ENCODE peak calls at places on chromosomes 7 and 10, in seven cellular contexts. I is prostate gland, S is cardiac muscle cell, U is fibroblast of lung, X is hepatocyte, E is tibial nerve, N is right cardiac atrium. D is an unnamed sample. For H3K9me3, the result is how much of the 10 kb centered on the place peaks cover.

GRCh38 chr10:112967200-112967599 is 17.2 kb downstream of the TCF7L2 start:
- DNase-seq in X (no peak), I (no peak), E (no peak), U (peak), S (no peak), N (no peak), D (no peak)

GRCh38 chr10:127827354-127828140 is 65.2 kb downstream of the CLRN3 start:
- DNase-seq in N (no peak), E (no peak), X (no peak), I (no peak), U (no peak), S (no peak), D (no peak)

GRCh38 chr7:12162420-12163113 is 48.5 kb upstream of the TMEM106B start:
- DNase-seq in S (no peak), X (no peak), U (peak), I (no peak), N (no peak), E (no peak), D (no peak)

GRCh38 chr7:37786741-37787569 is 61.4 kb upstream of the NME8 start:
- DNase-seq in U (no peak), I (no peak), X (no peak), S (no peak), N (no peak), E (no peak), D (no peak)

GRCh38 chr10:86945361-86946214 is 11.8 kb downstream of the MMRN2 start:
- DNase-seq in I (no peak), U (no peak), S (peak), E (peak), N (peak), X (peak), D (peak)

GRCh38 chr10:79155301-79156081 is 86.7 kb downstream of the ZMIZ1 start:
- DNase-seq in N (peak), S (no peak), X (no peak), U (peak), I (no peak), E (no peak), D (no peak)

GRCh38 chr7:69708857-69709256 is 110.6 kb downstream of the AUTS2 start:
- DNase-seq in E (no peak), N (no peak), X (no peak), U (peak), S (peak), I (no peak), D (no peak)

GRCh38 chr10:133464582-133465031 is 10.9 kb downstream of the SCART1 start:
- DNase-seq in N (no peak), U (no peak), S (no peak), X (no peak), E (no peak), I (no peak), D (no peak)

GRCh38 chr7:56686276-56686859 is 445.9 kb downstream of the ZNF479 start:
- DNase-seq in X (no peak), E (no peak), U (no peak), N (no peak), I (no peak), S (no peak), D (no peak)
- H3K9me3 ChIP-seq in X (under half), E (under half), U (under half), N (under half), I (under half), S (under half), D (under half)

DNA sequence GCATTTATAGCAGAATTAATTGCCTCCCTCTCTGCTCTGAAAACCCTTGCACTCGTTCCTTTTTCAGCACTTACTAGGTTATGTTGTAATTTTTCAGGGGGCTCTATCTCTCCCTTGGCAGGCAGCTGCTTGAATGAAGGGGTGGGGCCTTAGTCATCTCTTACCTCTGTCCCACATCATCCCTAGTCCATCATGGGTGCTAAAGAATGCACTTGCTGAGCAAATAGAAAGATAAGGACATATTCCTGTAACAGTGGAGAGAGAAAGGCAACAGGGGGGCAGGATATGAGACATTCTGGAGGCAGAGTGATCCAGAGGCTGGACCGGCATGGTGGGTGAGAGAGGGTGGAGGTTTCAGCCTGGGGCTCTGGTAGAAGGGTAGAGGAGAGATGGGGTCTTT is 60.0 kb downstream of the MINDY4 start:
- DNase-seq in S (no peak), E (no peak), N (no peak), X (no peak), U (peak), I (no peak), D (no peak)
- H3K9me3 ChIP-seq in S (under half), E (under half), N (under half), X (under half), U (under half), I (under half), D (under half)

DNA sequence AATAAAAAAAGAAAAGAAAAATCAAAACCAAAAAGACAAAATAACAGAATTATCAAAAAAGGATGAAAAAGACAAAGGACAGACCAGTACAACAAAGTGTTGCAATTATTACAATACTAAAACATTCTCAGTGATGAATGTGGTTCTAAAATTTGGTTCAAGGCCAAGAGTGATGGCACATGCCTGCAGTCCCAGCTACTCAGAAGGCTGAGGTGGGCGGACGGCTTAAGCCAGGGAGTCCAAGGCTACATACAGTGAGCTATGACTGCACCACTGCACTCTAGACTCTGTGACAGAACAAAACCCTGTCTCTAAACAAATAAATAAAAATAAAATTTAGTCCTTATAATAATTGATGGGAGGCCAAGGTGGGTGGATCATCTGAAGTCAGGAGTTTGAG is 14.5 kb downstream of the BAZ1B start:
- DNase-seq in S (no peak), X (no peak), E (no peak), U (no peak), I (no peak), N (no peak), D (no peak)
- H3K9me3 ChIP-seq in S (under half), X (under half), E (under half), U (under half), I (under half), N (under half), D (under half)

DNA sequence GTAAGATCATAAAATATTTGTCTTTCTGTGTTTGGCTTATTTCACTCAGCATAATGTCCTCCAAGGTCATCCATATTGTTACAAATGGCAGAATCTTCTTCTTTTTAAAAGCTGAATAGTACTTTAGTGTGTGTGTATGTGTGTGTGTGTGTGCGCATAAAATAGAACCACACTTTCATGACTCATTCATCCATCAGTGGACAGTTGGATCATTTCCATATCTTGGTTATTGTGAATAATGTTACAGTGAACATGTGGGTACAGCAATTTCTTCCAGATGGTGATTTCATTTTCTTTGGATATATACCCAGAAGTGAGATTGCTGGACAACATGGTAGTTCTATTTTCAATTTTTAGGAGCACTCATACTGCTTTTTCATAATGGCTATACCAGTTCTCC is 622.5 kb downstream of the NRG3 start:
- DNase-seq in X (no peak), N (no peak), S (no peak), I (no peak), E (no peak), U (no peak), D (no peak)
- H3K9me3 ChIP-seq in X (under half), N (under half), S (under half), I (under half), E (under half), U (under half), D (under half)

GRCh38 chr7:269721-270120 is 20.2 kb upstream of the FOXL3 start:
- DNase-seq in I (no peak), X (no peak), E (no peak), N (peak), S (no peak), U (no peak), D (no peak)

GRCh38 chr7:271266-272107 is 18.5 kb upstream of the FOXL3 start:
- DNase-seq in X (no peak), S (no peak), E (no peak), N (peak), I (no peak), U (no peak), D (no peak)

GRCh38 chr7:266851-267840 is 22.8 kb upstream of the FOXL3 start:
- DNase-seq in S (peak), E (peak), X (peak), I (peak), N (peak), U (no peak), D (no peak)

GRCh38 chr7:270351-270983 is 19.5 kb upstream of the FOXL3 start:
- DNase-seq in X (no peak), I (no peak), E (no peak), U (no peak), N (peak), S (no peak), D (no peak)

DNA sequence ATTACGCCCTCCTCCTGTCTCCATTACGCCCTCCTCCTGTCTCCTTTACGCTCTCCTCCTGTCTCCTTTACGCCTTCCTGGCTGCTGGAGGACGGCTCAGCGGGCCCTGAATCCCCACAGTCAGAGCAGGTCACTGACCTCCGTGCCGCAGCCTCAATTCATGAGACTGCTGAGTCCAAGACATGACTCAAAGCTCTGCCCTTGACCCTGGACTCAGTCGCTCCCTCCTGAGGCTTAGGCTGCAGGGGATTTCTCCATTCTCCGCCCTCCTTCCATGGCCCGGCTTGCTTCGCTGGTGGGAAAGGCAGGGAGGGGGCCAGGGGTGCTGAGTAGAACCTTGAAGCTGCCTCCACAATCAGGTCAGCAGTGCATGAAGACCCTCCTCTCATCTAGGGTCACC is 21.0 kb upstream of the FOXL3 start:
- DNase-seq in N (peak), I (no peak), E (no peak), X (no peak), U (no peak), S (no peak), D (no peak)
- H3K9me3 ChIP-seq in N (under half), I (under half), E (under half), X (under half), U (under half), S (under half), D (under half)

GRCh38 chr7:4151926-4152549 is 530.1 kb upstream of the FOXK1 start:
- DNase-seq in U (no peak), N (no peak), S (no peak), X (no peak), E (no peak), I (peak), D (peak)
- H3K9me3 ChIP-seq in U (under half), N (under half), S (under half), X (under half), E (under half), I (under half), D (under half)

DNA sequence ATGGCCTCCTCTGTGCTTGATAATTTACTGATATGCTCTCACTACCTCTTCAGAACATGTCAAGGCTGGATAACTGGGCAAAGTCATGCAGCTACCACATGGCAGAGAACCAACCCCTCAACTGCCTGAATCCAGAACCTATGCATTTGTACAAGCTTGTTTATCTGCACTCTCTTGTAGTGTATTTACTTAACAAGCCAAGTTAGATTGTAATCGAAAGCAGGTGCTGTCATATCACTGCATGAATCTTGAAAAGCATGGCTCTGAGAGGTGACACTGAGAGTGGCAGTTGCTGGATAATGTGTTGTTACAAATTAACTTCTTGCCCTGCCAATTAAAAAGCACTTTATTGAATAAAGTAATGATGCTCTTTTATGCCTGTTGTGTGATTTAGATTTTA is 588.6 kb downstream of the NRG3 start:
- DNase-seq in X (no peak), S (no peak), N (no peak), E (no peak), U (no peak), I (no peak), D (no peak)
- H3K9me3 ChIP-seq in X (under half), S (under half), N (under half), E (under half), U (under half), I (under half), D (under half)

GRCh38 chr7:63953181-63953580 is 45.5 kb upstream of the ZNF722 start:
- DNase-seq in U (no peak), E (no peak), X (no peak), N (no peak), I (no peak), S (no peak), D (no peak)
- H3K9me3 ChIP-seq in U (under half), E (under half), X (under half), N (under half), I (under half), S (under half), D (under half)

GRCh38 chr7:16399265-16399801 is 22.0 kb downstream of the CRPPA start:
- DNase-seq in E (no peak), I (no peak), X (no peak), U (peak), N (no peak), S (peak), D (no peak)

GRCh38 chr7:16402084-16402483 is 19.3 kb downstream of the CRPPA start:
- DNase-seq in N (no peak), I (no peak), U (peak), S (no peak), X (peak), E (no peak), D (no peak)

GRCh38 chr7:16398211-16399017 is 22.9 kb downstream of the CRPPA start:
- DNase-seq in S (peak), N (no peak), E (no peak), I (no peak), X (no peak), U (no peak), D (no peak)

GRCh38 chr7:16400896-16401275 is 20.5 kb downstream of the CRPPA start:
- DNase-seq in N (no peak), X (no peak), S (no peak), E (no peak), I (no peak), U (no peak), D (no peak)

GRCh38 chr7:16399916-16400895 is 21.1 kb downstream of the CRPPA start:
- DNase-seq in S (peak), E (no peak), X (no peak), U (no peak), I (no peak), N (no peak), D (no peak)
- H3K9me3 ChIP-seq in S (under half), E (under half), X (under half), U (under half), I (under half), N (under half), D (under half)